ENCODE peak calls at places on chromosomes 3 and 15, in eight cellular contexts. Q, B, S, W, P, D, A and E are unnamed samples.

GRCh38 chr15:99537344-99537743 is 28.4 kb upstream of the MEF2A start:
- DNase-seq in Q (no peak), B (no peak), P (no peak), W (no peak), S (peak; percentile 23), D (peak; percentile 53), A (no peak), E (no peak)

GRCh38 chr3:31848163-31848848 is 132.8 kb downstream of the OSBPL10 start:
- DNase-seq in D (no peak), W (no peak), B (no peak), Q (no peak), A (no peak), S (no peak), P (no peak), E (no peak)

GRCh38 chr3:140294058-140294457 is 359.1 kb downstream of the CLSTN2 start:
- DNase-seq in A (no peak), S (no peak), W (no peak), D (no peak), Q (no peak), P (no peak), B (no peak), E (no peak)

GRCh38 chr3:16150285-16150684 is 24.2 kb upstream of the GALNT15 start:
- DNase-seq in A (no peak), S (no peak), P (no peak), W (no peak), Q (no peak), B (no peak), D (no peak), E (no peak)

GRCh38 chr3:185786956-185787877 is 37.6 kb downstream of the IGF2BP2 start:
- DNase-seq in S (no peak), P (no peak), Q (no peak), A (no peak), B (no peak), D (no peak), W (no peak), E (no peak)

GRCh38 chr15:67776600-67776999 is 48.7 kb upstream of the SKOR1 start:
- DNase-seq in B (no peak), W (no peak), Q (no peak), A (no peak), S (no peak), D (peak; percentile 20), P (no peak), E (no peak)

GRCh38 chr15:90642464-90643300 is 74.5 kb upstream of the BLM start:
- DNase-seq in P (no peak), B (no peak), S (no peak), Q (no peak), D (peak; percentile 30), W (peak; percentile 23), A (no peak), E (no peak)

GRCh38 chr3:134600166-134600670 is 50.6 kb downstream of the KY start:
- DNase-seq in S (no peak), B (no peak), Q (no peak), D (no peak), A (no peak), P (no peak), W (no peak), E (no peak)

GRCh38 chr15:52255008-52255407 is 40.6 kb downstream of the MYO5C start:
- DNase-seq in A (no peak), W (no peak), D (peak; percentile 69), B (no peak), P (no peak), S (no peak), Q (no peak), E (no peak)

GRCh38 chr3:112327371-112327951 is 5.5 kb upstream of the CD200 start:
- DNase-seq in Q (peak; percentile 15), B (no peak), D (peak; percentile 75), W (no peak), A (no peak), S (no peak), P (peak; percentile 75), E (no peak)

GRCh38 chr15:76278651-76279050 is 32.6 kb downstream of the ETFA start:
- DNase-seq in P (no peak), A (no peak), S (no peak), W (no peak), Q (no peak), B (no peak), D (no peak), E (no peak)

GRCh38 chr3:61997112-61997511 is 376.2 kb downstream of the FEZF2 start:
- DNase-seq in D (peak; percentile 43), W (no peak), S (no peak), P (no peak), A (no peak), B (no peak), Q (no peak), E (no peak)

GRCh38 chr3:192501427-192501826 is 225.9 kb downstream of the FGF12 start:
- DNase-seq in W (no peak), Q (no peak), B (no peak), A (no peak), P (no peak), S (no peak), D (no peak), E (no peak)

GRCh38 chr15:92714071-92714456 is 58.5 kb upstream of the FAM174B start:
- DNase-seq in Q (peak; percentile 11), B (no peak), W (no peak), S (no peak), P (peak; percentile 33), A (peak; percentile 62), D (peak; percentile 66), E (no peak)

GRCh38 chr15:74122403-74123130 is 7.8 kb upstream of the ISLR2 start:
- DNase-seq in A (no peak), Q (no peak), S (no peak), P (no peak), D (no peak), W (no peak), B (no peak), E (no peak)

GRCh38 chr3:117562000-117562399 is 852.4 kb downstream of the TUSC7 start:
- DNase-seq in B (no peak), Q (peak; percentile 21), A (no peak), P (no peak), D (no peak), W (no peak), S (no peak), E (no peak)

DNA sequence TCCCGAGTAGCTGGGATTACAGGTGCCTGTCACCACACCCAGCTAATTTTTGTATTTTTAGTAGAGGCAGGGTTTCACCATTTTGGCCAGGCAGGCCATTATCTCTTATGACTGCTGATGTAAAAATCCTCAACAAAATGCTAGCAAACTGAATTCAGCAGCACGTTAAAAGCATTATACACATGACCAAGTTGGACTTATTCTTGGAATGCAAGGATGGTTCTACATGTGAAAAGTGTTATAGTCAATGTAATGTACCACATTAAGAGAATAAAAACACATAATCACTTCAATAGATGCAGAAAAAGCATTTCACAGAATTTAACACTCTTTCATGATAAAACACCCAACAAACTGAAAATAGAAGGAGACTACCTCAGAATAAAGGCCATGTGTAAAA is 20.2 kb downstream of the RNF13 start:
- DNase-seq in P (no peak), S (no peak), W (no peak), Q (no peak), D (peak; percentile 24), A (no peak), B (no peak), E (no peak)
- H3K9me3 ChIP-seq in P (peaks cover 14% of the 10 kb centered on the region), S (no peaks in the 10 kb centered on the region), W (peaks cover 80% of the 10 kb centered on the region), Q (no peaks in the 10 kb centered on the region), D (peaks cover 3% of the 10 kb centered on the region), A (no peaks in the 10 kb centered on the region), B (peaks cover 46% of the 10 kb centered on the region), E (peaks cover 26% of the 10 kb centered on the region)

GRCh38 chr3:101829878-101830277 is 19.4 kb upstream of the NFKBIZ start:
- DNase-seq in P (no peak), A (no peak), Q (no peak), D (no peak), B (no peak), S (no peak), W (no peak), E (no peak)

GRCh38 chr3:101828289-101828688 is 21.0 kb upstream of the NFKBIZ start:
- DNase-seq in D (peak; percentile 24), B (no peak), S (no peak), Q (no peak), P (no peak), A (no peak), W (no peak), E (no peak)

GRCh38 chr3:101827211-101828174 is 21.8 kb upstream of the NFKBIZ start:
- DNase-seq in W (peak; percentile 71), D (peak; percentile 90), S (peak; percentile 55), B (peak; percentile 84), A (peak; percentile 77), Q (peak; percentile 81), P (peak; percentile 87), E (peak; percentile 72)

GRCh38 chr3:101825904-101826445 is 23.3 kb upstream of the NFKBIZ start:
- DNase-seq in Q (no peak), S (no peak), B (no peak), A (no peak), D (peak; percentile 71), P (no peak), W (no peak), E (no peak)

DNA sequence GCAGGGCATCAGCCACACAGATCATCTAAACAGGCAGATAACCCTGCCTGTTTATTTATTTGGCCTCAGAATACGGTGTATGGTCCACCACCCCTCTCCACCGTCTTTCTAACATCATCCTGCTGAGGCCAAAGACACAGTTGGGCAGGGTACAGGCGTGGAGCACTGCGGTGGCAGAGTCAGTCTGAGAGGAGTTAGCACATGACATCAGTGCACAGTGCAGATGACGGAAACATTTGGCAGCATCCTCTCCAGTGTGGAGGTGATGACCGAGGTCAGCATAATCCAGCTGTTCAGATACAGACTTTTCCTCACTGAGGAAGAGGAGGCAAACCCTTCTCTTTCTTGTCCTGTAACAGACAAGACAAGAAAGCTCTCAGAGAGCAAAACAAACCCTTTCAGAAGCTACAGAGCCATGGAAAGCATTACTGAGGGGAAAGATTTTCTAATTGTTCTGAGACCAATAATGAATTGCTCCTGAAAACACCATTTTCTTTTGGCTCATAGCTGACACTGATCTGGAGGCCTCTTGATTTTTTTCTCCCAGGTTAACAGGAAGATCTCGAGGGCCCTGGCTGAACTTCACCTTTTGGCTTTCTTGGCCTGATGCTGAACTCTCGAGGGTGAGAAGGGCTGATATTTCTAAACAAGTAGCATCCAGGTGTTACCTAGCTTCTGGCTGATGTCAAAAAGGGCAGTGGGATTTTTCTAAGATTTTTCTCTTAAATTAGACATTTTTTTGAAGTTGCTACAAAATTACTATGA is 20.1 kb upstream of the NFKBIZ start:
- DNase-seq in B (peak; percentile 66), A (peak; percentile 62), W (no peak), S (peak; percentile 37), D (peak; percentile 82), Q (peak; percentile 52), P (peak; percentile 27), E (peak; percentile 36)
- H3K4me3 ChIP-seq in B (peak overlapping the region; percentile 64), A (peak overlapping the region; percentile 59), W (no peak overlapping the region), S (no peak overlapping the region), D (peak overlapping the region; percentile 78), Q (no peak overlapping the region), P (peak overlapping the region; percentile 30), E (peak overlapping the region; percentile 80)

GRCh38 chr3:149523899-149524298 is 49.4 kb downstream of the TM4SF4 start:
- DNase-seq in Q (no peak), W (no peak), D (no peak), A (no peak), P (no peak), B (no peak), S (no peak), E (no peak)
- H3K36me3 ChIP-seq in Q (no peaks in the 10 kb centered on the region), W (no peaks in the 10 kb centered on the region), D (peaks cover 43% of the 10 kb centered on the region), A (no peaks in the 10 kb centered on the region), P (no peaks in the 10 kb centered on the region), B (no peaks in the 10 kb centered on the region), S (peaks cover 54% of the 10 kb centered on the region), E (no peaks in the 10 kb centered on the region)

DNA sequence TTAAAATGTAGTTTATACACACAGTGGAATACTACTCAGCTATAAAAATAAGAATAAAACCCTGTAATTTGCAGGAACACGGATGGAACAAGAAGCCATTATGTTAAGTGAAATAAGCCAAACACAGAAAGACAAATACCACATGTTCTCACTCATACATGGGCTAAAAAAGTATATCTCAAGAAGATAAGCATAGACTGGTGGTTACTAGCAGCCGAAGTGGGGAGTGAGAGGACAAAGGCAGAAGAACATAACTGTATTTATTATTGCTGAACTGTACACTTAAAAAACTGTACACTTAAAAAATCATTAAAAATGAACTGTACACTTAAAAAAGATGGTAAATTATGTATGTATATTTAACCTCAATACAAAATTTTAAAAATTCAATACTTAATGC is 11.0 kb downstream of the UBE3A start:
- DNase-seq in S (no peak), W (no peak), Q (no peak), B (no peak), D (no peak), A (no peak), P (no peak), E (no peak)
- H3K9me3 ChIP-seq in S (no peaks in the 10 kb centered on the region), W (no peaks in the 10 kb centered on the region), Q (no peaks in the 10 kb centered on the region), B (no peaks in the 10 kb centered on the region), D (no peaks in the 10 kb centered on the region), A (no peaks in the 10 kb centered on the region), P (no peaks in the 10 kb centered on the region), E (no peaks in the 10 kb centered on the region)